ENCODE peak calls at places on chromosomes 11 and 22, in five cellular contexts. One of them, this sample, is unnamed.

GRCh38 chr22:29600846-29601245 is 2.6 kb upstream of the NF2 start:
- DNase-seq in cardiac fibroblast: no peak
- DNase-seq in naive thymus-derived CD8-positive, alpha-beta T cell: no peak
- DNase-seq in brain microvascular endothelial cell: no peak
- DNase-seq in T47D: no peak
- DNase-seq in this sample: no peak

GRCh38 chr11:76935030-76935429 is 74.3 kb downstream of the ACER3 start:
- DNase-seq in cardiac fibroblast: peak; percentile 12
- DNase-seq in naive thymus-derived CD8-positive, alpha-beta T cell: no peak
- DNase-seq in brain microvascular endothelial cell: no peak
- DNase-seq in T47D: no peak
- DNase-seq in this sample: no peak

GRCh38 chr11:46338988-46339666 is 8.1 kb upstream of the DGKZ start:
- DNase-seq in cardiac fibroblast: no peak
- DNase-seq in naive thymus-derived CD8-positive, alpha-beta T cell: no peak
- DNase-seq in brain microvascular endothelial cell: no peak
- DNase-seq in T47D: no peak
- DNase-seq in this sample: peak; percentile 31

GRCh38 chr11:60905047-60905446 is 1.3 kb downstream of the PRPF19 start:
- DNase-seq in cardiac fibroblast: no peak
- DNase-seq in naive thymus-derived CD8-positive, alpha-beta T cell: no peak
- DNase-seq in brain microvascular endothelial cell: no peak
- DNase-seq in T47D: no peak
- DNase-seq in this sample: no peak

GRCh38 chr11:58844600-58844999 is at the start of gene GLYATL2:
- DNase-seq in cardiac fibroblast: no peak
- DNase-seq in naive thymus-derived CD8-positive, alpha-beta T cell: no peak
- DNase-seq in brain microvascular endothelial cell: no peak
- DNase-seq in T47D: no peak
- DNase-seq in this sample: no peak

GRCh38 chr11:103532133-103532788 is 423.0 kb downstream of the DYNC2H1 start:
- DNase-seq in cardiac fibroblast: peak; percentile 87
- DNase-seq in naive thymus-derived CD8-positive, alpha-beta T cell: no peak
- DNase-seq in brain microvascular endothelial cell: peak; percentile 67
- DNase-seq in T47D: no peak
- DNase-seq in this sample: peak; percentile 58

GRCh38 chr22:27063381-27063780 is 406.0 kb downstream of the MIAT start:
- DNase-seq in cardiac fibroblast: no peak
- DNase-seq in naive thymus-derived CD8-positive, alpha-beta T cell: no peak
- DNase-seq in brain microvascular endothelial cell: no peak
- DNase-seq in T47D: no peak
- DNase-seq in this sample: no peak

GRCh38 chr11:133362921-133363320 is 169.4 kb downstream of the OPCML start:
- DNase-seq in cardiac fibroblast: no peak
- DNase-seq in naive thymus-derived CD8-positive, alpha-beta T cell: no peak
- DNase-seq in brain microvascular endothelial cell: no peak
- DNase-seq in T47D: no peak
- DNase-seq in this sample: no peak

GRCh38 chr11:13352711-13353110 is 75.1 kb downstream of the BMAL1 start:
- DNase-seq in cardiac fibroblast: no peak
- DNase-seq in naive thymus-derived CD8-positive, alpha-beta T cell: no peak
- DNase-seq in brain microvascular endothelial cell: no peak
- DNase-seq in T47D: no peak
- DNase-seq in this sample: no peak

GRCh38 chr11:63564056-63564784 is 1.0 kb upstream of the PLAAT2 start:
- DNase-seq in cardiac fibroblast: no peak
- DNase-seq in naive thymus-derived CD8-positive, alpha-beta T cell: no peak
- DNase-seq in brain microvascular endothelial cell: no peak
- DNase-seq in T47D: no peak
- DNase-seq in this sample: no peak

GRCh38 chr11:80144932-80145612 is 704.2 kb upstream of the TENM4 start:
- DNase-seq in cardiac fibroblast: no peak
- DNase-seq in naive thymus-derived CD8-positive, alpha-beta T cell: no peak
- DNase-seq in brain microvascular endothelial cell: no peak
- DNase-seq in T47D: no peak
- DNase-seq in this sample: no peak

GRCh38 chr22:23772315-23773246 is at the start of gene MMP11:
- DNase-seq in cardiac fibroblast: no peak
- DNase-seq in naive thymus-derived CD8-positive, alpha-beta T cell: peak; percentile 29
- DNase-seq in brain microvascular endothelial cell: no peak
- DNase-seq in T47D: peak; percentile 45
- DNase-seq in this sample: no peak

GRCh38 chr22:19061471-19062138 is 60.6 kb downstream of the DGCR2 start:
- DNase-seq in cardiac fibroblast: no peak
- DNase-seq in naive thymus-derived CD8-positive, alpha-beta T cell: no peak
- DNase-seq in brain microvascular endothelial cell: no peak
- DNase-seq in T47D: no peak
- DNase-seq in this sample: no peak

GRCh38 chr22:45413368-45414211 is at the start of the genes RIBC2 and SMC1B:
- DNase-seq in cardiac fibroblast: peak; percentile 79
- DNase-seq in naive thymus-derived CD8-positive, alpha-beta T cell: peak; percentile 75
- DNase-seq in brain microvascular endothelial cell: peak; percentile 63
- DNase-seq in T47D: peak; percentile 81
- DNase-seq in this sample: peak; percentile 75

GRCh38 chr11:77322506-77322905 is 21.0 kb upstream of the GDPD4 start:
- DNase-seq in cardiac fibroblast: peak; percentile 77
- DNase-seq in naive thymus-derived CD8-positive, alpha-beta T cell: no peak
- DNase-seq in brain microvascular endothelial cell: no peak
- DNase-seq in T47D: no peak
- DNase-seq in this sample: peak; percentile 63

GRCh38 chr11:118050208-118050891 is 26.5 kb upstream of the TMPRSS4 start:
- DNase-seq in cardiac fibroblast: no peak
- DNase-seq in naive thymus-derived CD8-positive, alpha-beta T cell: no peak
- DNase-seq in brain microvascular endothelial cell: no peak
- DNase-seq in T47D: no peak
- DNase-seq in this sample: no peak

GRCh38 chr11:129613076-129613475 is 202.6 kb upstream of the TMEM45B start:
- DNase-seq in cardiac fibroblast: no peak
- DNase-seq in naive thymus-derived CD8-positive, alpha-beta T cell: no peak
- DNase-seq in brain microvascular endothelial cell: peak; percentile 22
- DNase-seq in T47D: no peak
- DNase-seq in this sample: peak; percentile 21

GRCh38 chr22:49575703-49576081 is 252.0 kb downstream of the BRD1 start:
- DNase-seq in cardiac fibroblast: no peak
- DNase-seq in naive thymus-derived CD8-positive, alpha-beta T cell: no peak
- DNase-seq in brain microvascular endothelial cell: no peak
- DNase-seq in T47D: no peak
- DNase-seq in this sample: no peak

GRCh38 chr22:39278040-39278439 is 33.3 kb upstream of the PDGFB start:
- DNase-seq in cardiac fibroblast: peak; percentile 43
- DNase-seq in naive thymus-derived CD8-positive, alpha-beta T cell: no peak
- DNase-seq in brain microvascular endothelial cell: no peak
- DNase-seq in T47D: no peak
- DNase-seq in this sample: peak; percentile 54

GRCh38 chr11:47236482-47236881 is 12.1 kb downstream of the ACP2 start:
- DNase-seq in cardiac fibroblast: peak; percentile 56
- DNase-seq in naive thymus-derived CD8-positive, alpha-beta T cell: no peak
- DNase-seq in brain microvascular endothelial cell: no peak
- DNase-seq in T47D: no peak
- DNase-seq in this sample: peak; percentile 64

GRCh38 chr11:72002841-72003775 is 4.4 kb downstream of the IL18BP start:
- DNase-seq in cardiac fibroblast: no peak
- DNase-seq in naive thymus-derived CD8-positive, alpha-beta T cell: no peak
- DNase-seq in brain microvascular endothelial cell: no peak
- DNase-seq in T47D: no peak
- DNase-seq in this sample: peak; percentile 28

GRCh38 chr11:103920933-103921332 is 115.5 kb upstream of the DDI1 start:
- DNase-seq in cardiac fibroblast: no peak
- DNase-seq in naive thymus-derived CD8-positive, alpha-beta T cell: no peak
- DNase-seq in brain microvascular endothelial cell: no peak
- DNase-seq in T47D: no peak
- DNase-seq in this sample: no peak

GRCh38 chr11:34466802-34467488 is 28.2 kb downstream of the CAT start:
- DNase-seq in cardiac fibroblast: peak; percentile 6
- DNase-seq in naive thymus-derived CD8-positive, alpha-beta T cell: no peak
- DNase-seq in brain microvascular endothelial cell: no peak
- DNase-seq in T47D: no peak
- DNase-seq in this sample: no peak

GRCh38 chr11:70448983-70449567 is 50.7 kb downstream of the CTTN start:
- DNase-seq in cardiac fibroblast: no peak
- DNase-seq in naive thymus-derived CD8-positive, alpha-beta T cell: no peak
- DNase-seq in brain microvascular endothelial cell: no peak
- DNase-seq in T47D: no peak
- DNase-seq in this sample: no peak

GRCh38 chr11:35267504-35267903 is 128.5 kb downstream of the CD44 start:
- DNase-seq in cardiac fibroblast: peak; percentile 55
- DNase-seq in naive thymus-derived CD8-positive, alpha-beta T cell: no peak
- DNase-seq in brain microvascular endothelial cell: peak; percentile 78
- DNase-seq in T47D: no peak
- DNase-seq in this sample: peak; percentile 42

GRCh38 chr11:108916290-108916689 is 251.4 kb downstream of the DDX10 start:
- DNase-seq in cardiac fibroblast: peak; percentile 36
- DNase-seq in naive thymus-derived CD8-positive, alpha-beta T cell: no peak
- DNase-seq in brain microvascular endothelial cell: no peak
- DNase-seq in T47D: no peak
- DNase-seq in this sample: no peak

GRCh38 chr11:36162909-36163434 is 126.3 kb downstream of the COMMD9 start:
- DNase-seq in cardiac fibroblast: no peak
- DNase-seq in naive thymus-derived CD8-positive, alpha-beta T cell: no peak
- DNase-seq in brain microvascular endothelial cell: no peak
- DNase-seq in T47D: no peak
- DNase-seq in this sample: peak; percentile 33

GRCh38 chr22:26656896-26657851 is at the start of gene MIAT:
- DNase-seq in cardiac fibroblast: peak; percentile 23
- DNase-seq in naive thymus-derived CD8-positive, alpha-beta T cell: peak; percentile 61
- DNase-seq in brain microvascular endothelial cell: peak; percentile 16
- DNase-seq in T47D: no peak
- DNase-seq in this sample: peak; percentile 30

GRCh38 chr11:79331251-79331901 is 109.5 kb downstream of the TENM4 start:
- DNase-seq in cardiac fibroblast: no peak
- DNase-seq in naive thymus-derived CD8-positive, alpha-beta T cell: no peak
- DNase-seq in brain microvascular endothelial cell: no peak
- DNase-seq in T47D: no peak
- DNase-seq in this sample: no peak

GRCh38 chr11:64419818-64420485 is 61.0 kb downstream of the RPS6KA4 start:
- DNase-seq in cardiac fibroblast: peak; percentile 96
- DNase-seq in naive thymus-derived CD8-positive, alpha-beta T cell: no peak
- DNase-seq in brain microvascular endothelial cell: peak; percentile 88
- DNase-seq in T47D: no peak
- DNase-seq in this sample: peak; percentile 62

GRCh38 chr11:5243845-5244180 is 5.8 kb downstream of the HBG1 start:
- DNase-seq in cardiac fibroblast: no peak
- DNase-seq in naive thymus-derived CD8-positive, alpha-beta T cell: no peak
- DNase-seq in brain microvascular endothelial cell: no peak
- DNase-seq in T47D: no peak
- DNase-seq in this sample: no peak

GRCh38 chr11:100031973-100032372 is 655.1 kb upstream of the ARHGAP42 start:
- DNase-seq in cardiac fibroblast: no peak
- DNase-seq in naive thymus-derived CD8-positive, alpha-beta T cell: no peak
- DNase-seq in brain microvascular endothelial cell: no peak
- DNase-seq in T47D: no peak
- DNase-seq in this sample: no peak

GRCh38 chr11:60349990-60350389 is 22.9 kb downstream of the MS4A6E start:
- DNase-seq in cardiac fibroblast: no peak
- DNase-seq in naive thymus-derived CD8-positive, alpha-beta T cell: no peak
- DNase-seq in brain microvascular endothelial cell: no peak
- DNase-seq in T47D: no peak
- DNase-seq in this sample: no peak

GRCh38 chr11:43579171-43579918 is 101.2 kb upstream of the HSD17B12 start:
- DNase-seq in cardiac fibroblast: peak; percentile 44
- DNase-seq in naive thymus-derived CD8-positive, alpha-beta T cell: no peak
- DNase-seq in brain microvascular endothelial cell: no peak
- DNase-seq in T47D: peak; percentile 67
- DNase-seq in this sample: peak; percentile 30

This sample was measured in fibroblast of villous mesenchyme.